ENCODE peak calls at places on chromosomes 13 and 19, in eight cellular contexts. I is NB4; N is NCI-H2081; D is gastrocnemius medialis; X is HS-5; V is activated T-cell treated with anti-CD3 and anti-CD28 coated beads, Interleukin-2, amount 50 U/mL, for 48 hours; M is anterior cingulate cortex; A is psoas muscle. E is an unnamed sample.

GRCh38 chr19:41350735-41351338 is 2.9 kb downstream of the TGFB1 start:
- DNase-seq in V (no peak), M (no peak), N (no peak), I (no peak), D (no peak), X (no peak), A (no peak), E (peak)

GRCh38 chr13:98372886-98373285 is 195.8 kb upstream of the RNF113B start:
- DNase-seq in N (no peak), D (peak), I (no peak), X (no peak), V (no peak), A (peak), M (no peak), E (no peak)

GRCh38 chr13:45826741-45827140 is 24.8 kb downstream of the SIAH3 start:
- DNase-seq in X (no peak), M (no peak), A (no peak), D (no peak), V (no peak), I (peak), N (no peak), E (peak)

GRCh38 chr19:58558066-58558622 is at the start of gene UBE2M:
- DNase-seq in A (peak), I (peak), D (peak), X (no peak), N (no peak), V (no peak), M (no peak), E (no peak)

GRCh38 chr19:16627194-16627927 is 643 bp downstream of the MED26 start:
- DNase-seq in A (peak), X (no peak), M (peak), V (peak), D (no peak), I (peak), N (no peak), E (peak)

GRCh38 chr13:33264620-33264978 is 21.0 kb downstream of the STARD13 start:
- DNase-seq in V (no peak), N (no peak), A (no peak), I (no peak), D (no peak), X (no peak), M (no peak), E (no peak)

GRCh38 chr19:8208119-8208709 is 956 bp upstream of the CERS4 start:
- DNase-seq in V (no peak), A (no peak), D (no peak), M (peak), N (no peak), X (no peak), I (peak), E (no peak)

GRCh38 chr19:18735752-18736151 is 52.3 kb downstream of the CRTC1 start:
- DNase-seq in N (no peak), I (no peak), D (no peak), A (peak), X (no peak), M (peak), V (no peak), E (no peak)

GRCh38 chr19:16022681-16023557 is 53.4 kb upstream of the TPM4 start:
- DNase-seq in X (no peak), A (no peak), V (no peak), I (no peak), N (no peak), M (no peak), D (no peak), E (no peak)

GRCh38 chr19:10112895-10113591 is 1.6 kb downstream of the P2RY11 start:
- DNase-seq in N (peak), V (peak), A (peak), I (peak), M (no peak), X (no peak), D (no peak), E (peak)

GRCh38 chr13:113930711-113931637 is 42.9 kb downstream of the C13orf46 start:
- DNase-seq in D (peak), V (peak), I (peak), A (no peak), N (no peak), X (no peak), M (no peak), E (no peak)

GRCh38 chr13:84607614-84608013 is 725.3 kb upstream of the SLITRK1 start:
- DNase-seq in A (no peak), X (peak), D (no peak), N (no peak), M (no peak), V (no peak), I (no peak), E (no peak)

GRCh38 chr13:100361504-100361903 is 227.1 kb downstream of the GGACT start:
- DNase-seq in M (no peak), N (no peak), I (peak), A (no peak), X (no peak), V (no peak), D (no peak), E (no peak)

GRCh38 chr19:29775575-29775900 is 36.3 kb upstream of the CCNE1 start:
- DNase-seq in X (no peak), D (no peak), V (no peak), M (no peak), N (no peak), I (no peak), A (no peak), E (no peak)

GRCh38 chr13:114035583-114036501 is 62.0 kb upstream of the C13orf46 start:
- DNase-seq in D (peak), M (peak), V (no peak), A (no peak), N (no peak), I (no peak), X (no peak), E (no peak)

GRCh38 chr13:114088863-114089262 is 43.6 kb downstream of the RASA3 start:
- DNase-seq in X (no peak), V (no peak), A (no peak), N (no peak), D (no peak), M (no peak), I (no peak), E (no peak)

GRCh38 chr19:51127032-51127431 is 2.3 kb downstream of the SIGLEC9 start:
- DNase-seq in M (no peak), A (no peak), D (no peak), X (no peak), N (no peak), I (peak), V (no peak), E (no peak)

GRCh38 chr19:23440207-23440606 is 44.9 kb upstream of the ZNF91 start:
- DNase-seq in D (no peak), M (no peak), X (no peak), A (no peak), I (peak), V (peak), N (no peak), E (peak)

GRCh38 chr19:10961763-10962536 is 1.1 kb downstream of the SMARCA4 start:
- DNase-seq in M (no peak), D (no peak), X (peak), A (no peak), N (no peak), I (peak), V (peak), E (peak)

GRCh38 chr13:30722361-30722760 is 13.0 kb upstream of the ALOX5AP start:
- DNase-seq in N (no peak), I (no peak), V (no peak), D (no peak), X (no peak), M (no peak), A (no peak), E (no peak)

GRCh38 chr13:92966900-92967299 is 259.7 kb upstream of the GPC6 start:
- DNase-seq in M (no peak), D (no peak), V (no peak), A (no peak), N (no peak), X (no peak), I (no peak), E (no peak)

GRCh38 chr13:113837554-113838355 is 26.1 kb downstream of the GAS6 start:
- DNase-seq in I (peak), V (no peak), A (peak), X (peak), N (peak), D (peak), M (peak), E (no peak)

GRCh38 chr13:38394777-38395504 is 45.3 kb downstream of the UFM1 start:
- DNase-seq in N (peak), D (no peak), I (no peak), V (no peak), X (no peak), A (no peak), M (no peak), E (no peak)

GRCh38 chr13:105184221-105184620 is 1351.2 kb downstream of the EFNB2 start:
- DNase-seq in A (no peak), I (no peak), V (no peak), N (no peak), M (no peak), D (no peak), X (no peak), E (no peak)

GRCh38 chr19:35905178-35905727 is 2.8 kb downstream of the TYROBP start:
- DNase-seq in N (no peak), V (no peak), D (no peak), M (no peak), X (no peak), I (peak), A (no peak), E (no peak)

GRCh38 chr13:59413121-59413520 is 750.6 kb downstream of the DIAPH3 start:
- DNase-seq in N (no peak), V (no peak), I (peak), X (no peak), M (no peak), D (no peak), A (no peak), E (peak)

GRCh38 chr19:14381689-14382474 is 638 bp downstream of the ADGRE5 start:
- DNase-seq in N (no peak), D (peak), I (peak), V (peak), X (no peak), M (no peak), A (peak), E (peak)

GRCh38 chr13:92510416-92510815 is 716.2 kb upstream of the GPC6 start:
- DNase-seq in M (no peak), A (no peak), N (no peak), V (no peak), D (no peak), I (no peak), X (peak), E (no peak)

GRCh38 chr13:34078334-34078999 is 260.5 kb downstream of the RFC3 start:
- DNase-seq in A (no peak), V (no peak), M (no peak), N (no peak), I (no peak), X (no peak), D (no peak), E (no peak)

GRCh38 chr19:18399008-18399407 is 1.6 kb upstream of the LRRC25 start:
- DNase-seq in N (peak), I (no peak), A (no peak), M (no peak), X (no peak), V (no peak), D (no peak), E (no peak)

GRCh38 chr13:30743319-30744055 is 8.1 kb downstream of the ALOX5AP start:
- DNase-seq in V (no peak), I (peak), D (no peak), X (peak), N (no peak), M (no peak), A (peak), E (no peak)

GRCh38 chr19:2416321-2417097 is 10.9 kb downstream of the TIMM13 start:
- DNase-seq in M (no peak), N (no peak), D (no peak), V (no peak), A (no peak), X (no peak), I (peak), E (no peak)

GRCh38 chr13:32587774-32588165 is 1.5 kb downstream of the PDS5B start:
- DNase-seq in V (no peak), X (no peak), A (no peak), M (no peak), D (no peak), I (peak), N (no peak), E (no peak)

GRCh38 chr13:75489502-75490263 is 7.7 kb upstream of the TBC1D4 start:
- DNase-seq in M (no peak), N (no peak), A (no peak), X (no peak), I (peak), D (no peak), V (no peak), E (peak)

GRCh38 chr13:73970413-73971055 is 163.7 kb downstream of the KLF12 start:
- DNase-seq in D (no peak), A (no peak), X (no peak), I (no peak), M (no peak), V (no peak), N (no peak), E (no peak)

GRCh38 chr13:102327119-102327617 is 74.7 kb downstream of the FGF14 start:
- DNase-seq in V (no peak), A (no peak), D (no peak), M (no peak), N (no peak), X (no peak), I (no peak), E (no peak)

GRCh38 chr13:20127563-20128458 is 33.0 kb downstream of the GJA3 start:
- DNase-seq in A (peak), D (peak), N (peak), X (no peak), V (peak), I (peak), M (peak), E (no peak)

GRCh38 chr13:33079960-33080359 is 63.7 kb downstream of the KL start:
- DNase-seq in X (no peak), V (no peak), N (no peak), A (no peak), M (no peak), D (no peak), I (no peak), E (peak)

GRCh38 chr13:20716951-20717350 is 13.5 kb downstream of the IL17D start:
- DNase-seq in A (peak), I (no peak), N (no peak), M (no peak), D (peak), V (no peak), X (no peak), E (no peak)

E was measured in KBM-7.